ENCODE peak calls at places on chromosomes 13 and 19, in five cellular contexts. One of them, this sample, is unnamed.

GRCh38 chr13:20803180-20803965 is 29.6 kb upstream of the EEF1AKMT1 start:
- DNase-seq in fibroblast of lung: no peak
- DNase-seq in lower lobe of right lung: no peak
- DNase-seq in psoas muscle: no peak
- DNase-seq in AG04450: no peak
- DNase-seq in this sample: no peak

GRCh38 chr13:94192576-94192975 is 286.9 kb downstream of the DCT start:
- DNase-seq in fibroblast of lung: no peak
- DNase-seq in lower lobe of right lung: no peak
- DNase-seq in psoas muscle: no peak
- DNase-seq in AG04450: no peak
- DNase-seq in this sample: no peak

GRCh38 chr13:106700007-106700950 is 132.3 kb upstream of the ARGLU1 start:
- DNase-seq in fibroblast of lung: no peak
- DNase-seq in lower lobe of right lung: no peak
- DNase-seq in psoas muscle: no peak
- DNase-seq in AG04450: no peak
- DNase-seq in this sample: no peak

GRCh38 chr19:56838930-56839664 is 1.4 kb downstream of the PEG3 start:
- DNase-seq in fibroblast of lung: peak; percentile 22
- DNase-seq in lower lobe of right lung: peak; percentile 92
- DNase-seq in psoas muscle: peak; percentile 97
- DNase-seq in AG04450: no peak
- DNase-seq in this sample: peak; percentile 98

GRCh38 chr19:39411832-39412099 is 703 bp upstream of the PLEKHG2 start:
- DNase-seq in fibroblast of lung: peak; percentile 82
- DNase-seq in lower lobe of right lung: peak; percentile 94
- DNase-seq in psoas muscle: peak; percentile 89
- DNase-seq in AG04450: peak; percentile 86
- DNase-seq in this sample: peak; percentile 91

GRCh38 chr19:32191921-32192320 is 153.5 kb upstream of the ZNF507 start:
- DNase-seq in fibroblast of lung: no peak
- DNase-seq in lower lobe of right lung: no peak
- DNase-seq in psoas muscle: no peak
- DNase-seq in AG04450: no peak
- DNase-seq in this sample: no peak

GRCh38 chr13:31945202-31945978 is 86.2 kb upstream of the FRY start:
- DNase-seq in fibroblast of lung: peak; percentile 74
- DNase-seq in lower lobe of right lung: peak; percentile 81
- DNase-seq in psoas muscle: peak; percentile 84
- DNase-seq in AG04450: no peak
- DNase-seq in this sample: peak; percentile 85

GRCh38 chr13:48741377-48741776 is 87.6 kb downstream of the CYSLTR2 start:
- DNase-seq in fibroblast of lung: peak; percentile 41
- DNase-seq in lower lobe of right lung: no peak
- DNase-seq in psoas muscle: no peak
- DNase-seq in AG04450: no peak
- DNase-seq in this sample: no peak

GRCh38 chr19:35609881-35610353 is 2.6 kb upstream of the HAUS5 start:
- DNase-seq in fibroblast of lung: no peak
- DNase-seq in lower lobe of right lung: no peak
- DNase-seq in psoas muscle: no peak
- DNase-seq in AG04450: no peak
- DNase-seq in this sample: no peak

GRCh38 chr19:2426661-2427322 is 594 bp downstream of the TIMM13 start:
- DNase-seq in fibroblast of lung: peak; percentile 20
- DNase-seq in lower lobe of right lung: peak; percentile 62
- DNase-seq in psoas muscle: peak; percentile 60
- DNase-seq in AG04450: no peak
- DNase-seq in this sample: peak; percentile 82

GRCh38 chr19:4354897-4355296 is 11.5 kb downstream of the MPND start:
- DNase-seq in fibroblast of lung: no peak
- DNase-seq in lower lobe of right lung: no peak
- DNase-seq in psoas muscle: no peak
- DNase-seq in AG04450: no peak
- DNase-seq in this sample: peak; percentile 55

GRCh38 chr19:44754743-44755066 is 6.2 kb downstream of the BCL3 start:
- DNase-seq in fibroblast of lung: no peak
- DNase-seq in lower lobe of right lung: no peak
- DNase-seq in psoas muscle: no peak
- DNase-seq in AG04450: no peak
- DNase-seq in this sample: peak; percentile 21

GRCh38 chr13:111517641-111518010 is 197.2 kb downstream of the TEX29 start:
- DNase-seq in fibroblast of lung: no peak
- DNase-seq in lower lobe of right lung: no peak
- DNase-seq in psoas muscle: no peak
- DNase-seq in AG04450: no peak
- DNase-seq in this sample: no peak

GRCh38 chr13:34416833-34417425 is 525.1 kb upstream of the NBEA start:
- DNase-seq in fibroblast of lung: peak; percentile 89
- DNase-seq in lower lobe of right lung: no peak
- DNase-seq in psoas muscle: peak; percentile 72
- DNase-seq in AG04450: peak; percentile 73
- DNase-seq in this sample: peak; percentile 87

GRCh38 chr19:39410620-39411005 is 1.9 kb upstream of the PLEKHG2 start:
- DNase-seq in fibroblast of lung: no peak
- DNase-seq in lower lobe of right lung: no peak
- DNase-seq in psoas muscle: no peak
- DNase-seq in AG04450: no peak
- DNase-seq in this sample: peak; percentile 12

GRCh38 chr13:21137696-21138095 is 38.7 kb downstream of the SKA3 start:
- DNase-seq in fibroblast of lung: peak; percentile 26
- DNase-seq in lower lobe of right lung: no peak
- DNase-seq in psoas muscle: no peak
- DNase-seq in AG04450: no peak
- DNase-seq in this sample: no peak

GRCh38 chr19:27765912-27766725 is 1446.8 kb downstream of the UQCRFS1 start:
- DNase-seq in fibroblast of lung: no peak
- DNase-seq in lower lobe of right lung: no peak
- DNase-seq in psoas muscle: no peak
- DNase-seq in AG04450: no peak
- DNase-seq in this sample: no peak

GRCh38 chr19:47725759-47726401 is 12.7 kb downstream of the EHD2 start:
- DNase-seq in fibroblast of lung: no peak
- DNase-seq in lower lobe of right lung: peak; percentile 94
- DNase-seq in psoas muscle: no peak
- DNase-seq in AG04450: no peak
- DNase-seq in this sample: no peak

DNA sequence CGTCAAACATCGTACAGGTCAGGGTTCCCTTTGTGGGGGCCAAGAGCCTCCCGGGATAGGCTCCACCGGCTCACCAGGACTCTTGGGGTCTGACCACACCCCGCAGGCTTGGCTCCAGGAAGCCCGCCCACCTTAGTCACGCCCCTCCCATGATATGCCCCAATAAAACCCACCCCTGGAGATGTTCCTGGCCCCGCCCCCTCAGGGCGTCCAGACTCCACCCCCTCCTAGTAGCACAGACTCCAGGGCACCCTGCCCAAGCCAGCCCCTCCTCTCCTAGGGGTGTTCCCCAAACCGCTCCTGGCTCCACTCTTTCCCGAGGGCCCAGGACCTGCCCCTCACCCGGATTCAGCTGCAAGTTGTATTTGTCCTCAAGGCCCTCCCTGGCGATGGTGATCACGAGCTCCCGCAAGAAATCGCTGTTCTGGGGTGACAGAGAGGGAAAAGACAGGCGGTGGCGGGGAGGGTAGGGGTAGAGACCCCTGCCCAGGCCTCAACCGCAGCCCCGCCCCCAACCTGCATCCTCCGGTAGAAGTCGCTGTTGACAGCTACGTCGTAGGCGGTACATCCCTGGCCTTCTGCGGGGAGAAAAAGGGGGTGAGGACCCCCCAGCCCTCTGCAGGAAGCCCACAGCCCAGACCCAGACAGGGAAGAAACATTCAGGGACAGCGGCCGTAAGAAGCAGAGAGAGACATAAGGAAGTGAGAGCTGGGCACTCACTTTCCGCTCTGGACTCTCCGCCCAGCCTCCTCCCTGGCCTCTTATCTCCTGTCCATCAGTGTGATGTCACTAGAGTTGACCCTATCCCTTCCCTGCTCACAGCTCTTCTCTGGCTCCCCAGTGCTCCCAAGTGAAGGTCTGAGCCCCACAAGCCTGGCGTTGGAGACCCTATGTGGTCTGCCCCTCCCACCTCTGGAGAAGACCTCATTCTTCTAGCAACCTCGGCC is 3.9 kb downstream of the PIH1D1 start:
- DNase-seq in fibroblast of lung: peak; percentile 15
- DNase-seq in lower lobe of right lung: no peak
- DNase-seq in psoas muscle: peak; percentile 60
- DNase-seq in AG04450: no peak
- DNase-seq in this sample: peak; percentile 81
- H3K4me3 ChIP-seq in fibroblast of lung: no peak overlapping the region
- H3K4me3 ChIP-seq in lower lobe of right lung: no peak overlapping the region
- H3K4me3 ChIP-seq in psoas muscle: no peak overlapping the region
- H3K4me3 ChIP-seq in AG04450: no peak overlapping the region
- H3K4me3 ChIP-seq in this sample: no peak overlapping the region

GRCh38 chr19:46141421-46141820 is 6.6 kb upstream of the IGFL2 start:
- DNase-seq in fibroblast of lung: no peak
- DNase-seq in lower lobe of right lung: no peak
- DNase-seq in psoas muscle: no peak
- DNase-seq in AG04450: no peak
- DNase-seq in this sample: no peak
- H3K27ac ChIP-seq in fibroblast of lung: no peak overlapping the region
- H3K27ac ChIP-seq in lower lobe of right lung: no peak overlapping the region
- H3K27ac ChIP-seq in psoas muscle: no peak overlapping the region
- H3K27ac ChIP-seq in AG04450: no peak overlapping the region
- H3K27ac ChIP-seq in this sample: no peak overlapping the region

GRCh38 chr13:37179646-37180045 is 74.2 kb upstream of the CSNK1A1L start:
- DNase-seq in fibroblast of lung: peak; percentile 68
- DNase-seq in lower lobe of right lung: no peak
- DNase-seq in psoas muscle: no peak
- DNase-seq in AG04450: no peak
- DNase-seq in this sample: no peak

GRCh38 chr13:37173214-37173613 is 67.8 kb upstream of the CSNK1A1L start:
- DNase-seq in fibroblast of lung: peak; percentile 92
- DNase-seq in lower lobe of right lung: no peak
- DNase-seq in psoas muscle: no peak
- DNase-seq in AG04450: peak; percentile 69
- DNase-seq in this sample: no peak

GRCh38 chr13:37175996-37176395 is 70.5 kb upstream of the CSNK1A1L start:
- DNase-seq in fibroblast of lung: peak; percentile 84
- DNase-seq in lower lobe of right lung: no peak
- DNase-seq in psoas muscle: no peak
- DNase-seq in AG04450: peak; percentile 55
- DNase-seq in this sample: no peak
- H3K4me3 ChIP-seq in fibroblast of lung: no peak overlapping the region
- H3K4me3 ChIP-seq in lower lobe of right lung: no peak overlapping the region
- H3K4me3 ChIP-seq in psoas muscle: no peak overlapping the region
- H3K4me3 ChIP-seq in AG04450: no peak overlapping the region
- H3K4me3 ChIP-seq in this sample: no peak overlapping the region

GRCh38 chr13:110301606-110302131 is 5.3 kb downstream of the COL4A1 start:
- DNase-seq in fibroblast of lung: peak; percentile 83
- DNase-seq in lower lobe of right lung: no peak
- DNase-seq in psoas muscle: no peak
- DNase-seq in AG04450: peak; percentile 72
- DNase-seq in this sample: no peak

GRCh38 chr13:110304256-110304655 is 2.7 kb downstream of the COL4A1 start:
- DNase-seq in fibroblast of lung: peak; percentile 55
- DNase-seq in lower lobe of right lung: no peak
- DNase-seq in psoas muscle: no peak
- DNase-seq in AG04450: no peak
- DNase-seq in this sample: no peak

GRCh38 chr13:110303644-110304043 is 3.3 kb downstream of the COL4A1 start:
- DNase-seq in fibroblast of lung: no peak
- DNase-seq in lower lobe of right lung: no peak
- DNase-seq in psoas muscle: no peak
- DNase-seq in AG04450: no peak
- DNase-seq in this sample: no peak

GRCh38 chr13:110302154-110302553 is 4.8 kb downstream of the COL4A1 start:
- DNase-seq in fibroblast of lung: no peak
- DNase-seq in lower lobe of right lung: no peak
- DNase-seq in psoas muscle: no peak
- DNase-seq in AG04450: no peak
- DNase-seq in this sample: no peak

DNA sequence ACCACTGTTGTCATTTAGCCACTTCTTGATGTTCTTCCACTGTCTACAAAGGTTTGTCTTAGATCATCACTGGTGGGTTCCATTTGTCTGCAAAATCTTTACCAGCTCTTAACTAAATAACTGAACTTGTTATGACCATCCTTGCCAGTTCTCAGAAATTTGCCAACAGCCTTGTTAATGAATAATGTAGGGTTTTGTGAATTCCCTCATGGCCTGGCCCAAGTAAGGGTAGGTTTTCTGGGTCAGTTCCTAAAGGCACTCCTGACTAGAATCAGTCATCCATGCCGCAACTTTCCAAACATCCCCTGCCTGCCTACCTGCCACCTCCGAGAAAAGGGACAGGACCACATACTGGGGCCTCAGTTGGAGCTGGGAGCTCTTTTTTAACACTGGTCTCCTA is 4.0 kb downstream of the COL4A1 start:
- DNase-seq in fibroblast of lung: no peak
- DNase-seq in lower lobe of right lung: no peak
- DNase-seq in psoas muscle: no peak
- DNase-seq in AG04450: no peak
- DNase-seq in this sample: no peak
- H3K27ac ChIP-seq in fibroblast of lung: peak overlapping the region; percentile 35
- H3K27ac ChIP-seq in lower lobe of right lung: peak overlapping the region; percentile 27
- H3K27ac ChIP-seq in psoas muscle: peak overlapping the region; percentile 54
- H3K27ac ChIP-seq in AG04450: no peak overlapping the region
- H3K27ac ChIP-seq in this sample: peak overlapping the region; percentile 32

GRCh38 chr19:54383330-54383729 is 18.6 kb upstream of the LAIR1 start:
- DNase-seq in fibroblast of lung: no peak
- DNase-seq in lower lobe of right lung: no peak
- DNase-seq in psoas muscle: no peak
- DNase-seq in AG04450: no peak
- DNase-seq in this sample: no peak

GRCh38 chr19:54373781-54374266 is 9.1 kb upstream of the LAIR1 start:
- DNase-seq in fibroblast of lung: no peak
- DNase-seq in lower lobe of right lung: peak; percentile 73
- DNase-seq in psoas muscle: no peak
- DNase-seq in AG04450: no peak
- DNase-seq in this sample: peak; percentile 41

GRCh38 chr19:54380897-54381296 is 16.2 kb upstream of the LAIR1 start:
- DNase-seq in fibroblast of lung: no peak
- DNase-seq in lower lobe of right lung: no peak
- DNase-seq in psoas muscle: no peak
- DNase-seq in AG04450: no peak
- DNase-seq in this sample: no peak

GRCh38 chr19:54376610-54377009 is 11.9 kb upstream of the LAIR1 start:
- DNase-seq in fibroblast of lung: no peak
- DNase-seq in lower lobe of right lung: no peak
- DNase-seq in psoas muscle: no peak
- DNase-seq in AG04450: no peak
- DNase-seq in this sample: no peak

GRCh38 chr19:54379187-54379678 is 14.5 kb upstream of the LAIR1 start:
- DNase-seq in fibroblast of lung: no peak
- DNase-seq in lower lobe of right lung: no peak
- DNase-seq in psoas muscle: no peak
- DNase-seq in AG04450: no peak
- DNase-seq in this sample: no peak
- H3K4me3 ChIP-seq in fibroblast of lung: no peak overlapping the region
- H3K4me3 ChIP-seq in lower lobe of right lung: no peak overlapping the region
- H3K4me3 ChIP-seq in psoas muscle: no peak overlapping the region
- H3K4me3 ChIP-seq in AG04450: no peak overlapping the region
- H3K4me3 ChIP-seq in this sample: no peak overlapping the region